ENCODE peak calls at places on chromosomes 7 and 10, in five cellular contexts. E, F, U, J and R are unnamed samples.

GRCh38 chr10:132813001-132813401 is 27.1 kb upstream of the NKX6-2 start:
- DNase-seq in E (no peak), F (no peak), U (no peak), J (no peak), R (no peak)

GRCh38 chr10:131786756-131787605 is 113.8 kb upstream of the PPP2R2D start:
- DNase-seq in E (no peak), F (peak), U (no peak), J (peak), R (no peak)

GRCh38 chr10:3486346-3487065 is 298.5 kb downstream of the KLF6 start:
- DNase-seq in E (peak), F (peak), U (no peak), J (peak), R (no peak)

GRCh38 chr7:48042216-48042615 is 6.9 kb downstream of the C7orf57 start:
- DNase-seq in E (no peak), F (peak), U (no peak), J (no peak), R (no peak)

GRCh38 chr10:101266396-101267298 is 37.4 kb upstream of the LBX1 start:
- DNase-seq in E (no peak), F (no peak), U (no peak), J (peak), R (no peak)

GRCh38 chr7:130996841-130997231 is 262.8 kb upstream of the KLF14 start:
- DNase-seq in E (peak), F (peak), U (no peak), J (no peak), R (no peak)

GRCh38 chr10:103192451-103193106 is 493 bp downstream of the NT5C2 start:
- DNase-seq in E (peak), F (peak), U (peak), J (peak), R (peak)

GRCh38 chr10:19699299-19699698 is 116.9 kb upstream of the PLXDC2 start:
- DNase-seq in E (no peak), F (no peak), U (no peak), J (no peak), R (no peak)

GRCh38 chr10:47165711-47166404 is 134.1 kb upstream of the GDF10 start:
- DNase-seq in E (no peak), F (peak), U (peak), J (no peak), R (peak)

GRCh38 chr10:22265839-22266537 is 48.2 kb upstream of the EBLN1 start:
- DNase-seq in E (no peak), F (no peak), U (no peak), J (no peak), R (no peak)

GRCh38 chr7:17481118-17481517 is 182.7 kb downstream of the AHR start:
- DNase-seq in E (no peak), F (no peak), U (no peak), J (no peak), R (no peak)

GRCh38 chr7:98322331-98323260 is 41.1 kb downstream of the BRI3 start:
- DNase-seq in E (no peak), F (no peak), U (no peak), J (no peak), R (no peak)